ENCODE peak calls at places on chromosome 13, in five cellular contexts. I, D, Q, N and E are unnamed samples.

GRCh38 chr13:35699805-35700204 is 223.3 kb upstream of the MAB21L1 start:
- DNase-seq in D (no peak), N (no peak), I (no peak), Q (peak; percentile 40), E (no peak)

GRCh38 chr13:89822467-89822866 is 1525.0 kb upstream of the MIR17HG start:
- DNase-seq in N (no peak), D (no peak), I (no peak), Q (no peak), E (no peak)

GRCh38 chr13:45341799-45342584 is 1.0 kb upstream of the TPT1 start:
- DNase-seq in D (peak; percentile 59), N (peak; percentile 31), Q (no peak), I (no peak), E (no peak)

GRCh38 chr13:53127378-53127777 is 98.8 kb downstream of the OLFM4 start:
- DNase-seq in D (no peak), N (no peak), I (no peak), Q (no peak), E (no peak)

GRCh38 chr13:62251734-62252133 is 836.1 kb upstream of the PCDH20 start:
- DNase-seq in Q (no peak), I (no peak), D (no peak), N (no peak), E (no peak)

GRCh38 chr13:104984296-104984818 is 1551.1 kb downstream of the EFNB2 start:
- DNase-seq in D (peak; percentile 39), Q (peak; percentile 84), N (no peak), I (no peak), E (no peak)

GRCh38 chr13:24670927-24671326 is 9.3 kb upstream of the ATP12A start:
- DNase-seq in Q (no peak), I (peak; percentile 63), D (no peak), N (no peak), E (no peak)

GRCh38 chr13:91572439-91572838 is 174.0 kb downstream of the GPC5 start:
- DNase-seq in D (no peak), N (no peak), I (no peak), Q (no peak), E (no peak)

GRCh38 chr13:100584901-100585300 is 3.7 kb downstream of the GGACT start:
- DNase-seq in N (no peak), Q (peak; percentile 91), D (no peak), I (no peak), E (no peak)

GRCh38 chr13:95420501-95420900 is 119.2 kb upstream of the ABCC4 start:
- DNase-seq in I (no peak), Q (no peak), N (no peak), D (no peak), E (peak; percentile 27)

GRCh38 chr13:71514900-71515598 is 352.0 kb downstream of the DACH1 start:
- DNase-seq in N (no peak), I (no peak), Q (no peak), D (no peak), E (no peak)

GRCh38 chr13:99431927-99432636 is 69.2 kb upstream of the TM9SF2 start:
- DNase-seq in Q (no peak), N (no peak), D (no peak), I (no peak), E (no peak)

GRCh38 chr13:113763961-113764792 is 5.2 kb downstream of the TMEM255B start:
- DNase-seq in Q (no peak), I (no peak), D (no peak), N (no peak), E (no peak)

GRCh38 chr13:30645629-30646028 is 27.9 kb downstream of the USPL1 start:
- DNase-seq in N (no peak), Q (no peak), I (no peak), D (no peak), E (no peak)

GRCh38 chr13:30652746-30653145 is 35.0 kb downstream of the USPL1 start:
- DNase-seq in I (no peak), D (no peak), Q (no peak), N (no peak), E (no peak)

GRCh38 chr13:30647420-30647819 is 29.7 kb downstream of the USPL1 start:
- DNase-seq in Q (no peak), D (no peak), I (no peak), N (no peak), E (no peak)

GRCh38 chr13:30647824-30648521 is 30.3 kb downstream of the USPL1 start:
- DNase-seq in N (no peak), D (no peak), I (no peak), Q (no peak), E (no peak)

DNA sequence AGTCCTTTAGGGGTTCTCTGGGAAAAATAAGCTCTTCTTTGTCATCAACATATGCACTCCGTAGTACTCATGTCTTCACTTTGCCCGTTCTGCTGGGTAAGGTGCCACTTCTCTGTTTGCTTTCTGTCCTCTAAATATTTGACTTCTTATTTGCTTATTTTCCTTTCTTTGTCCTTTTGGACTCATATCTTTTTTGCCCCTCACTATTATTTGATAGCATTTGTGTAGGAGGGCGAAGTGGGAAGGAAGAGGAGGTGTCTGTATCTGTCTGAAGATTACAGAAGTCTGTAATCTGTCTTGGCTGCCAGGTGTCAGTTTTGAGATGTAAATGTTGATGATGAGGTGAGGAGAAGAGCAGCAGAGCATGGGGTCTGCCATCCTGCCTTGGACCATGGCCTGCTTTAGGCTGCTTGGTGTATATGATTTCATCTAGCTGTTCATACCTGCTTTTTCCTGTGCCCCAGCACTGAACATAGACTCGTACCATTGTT is 30.8 kb downstream of the USPL1 start:
- DNase-seq in D (no peak), I (no peak), Q (no peak), N (no peak), E (no peak)
- TF ChIP-seq CTCF in D (no peak), I (no peak), Q (no peak), N (no peak), E (no peak)

DNA sequence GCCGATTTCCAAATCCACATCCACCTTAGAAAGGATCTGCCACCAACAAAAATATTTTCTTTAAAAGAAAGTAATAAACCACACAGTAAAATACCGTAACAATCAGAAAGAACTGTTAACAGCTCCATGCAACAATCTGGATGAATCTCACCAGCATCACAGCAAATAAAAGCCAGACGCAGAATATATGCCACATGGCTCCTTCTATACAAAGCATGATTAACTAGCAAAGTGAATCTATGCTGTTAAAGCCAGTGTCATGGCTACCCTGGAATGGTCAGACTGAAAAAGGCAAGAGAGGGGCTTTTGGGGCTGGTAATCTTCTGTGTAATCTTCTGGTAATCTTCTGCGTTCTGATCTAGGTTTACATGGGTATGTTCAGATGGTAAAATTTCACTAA is 81.3 kb downstream of the SACS start:
- DNase-seq in N (no peak), I (no peak), Q (no peak), D (no peak), E (no peak)
- TF ChIP-seq CTCF in N (no peak), I (no peak), Q (no peak), D (no peak), E (no peak)

GRCh38 chr13:60453490-60453889 is 56.5 kb downstream of the TDRD3 start:
- DNase-seq in I (no peak), Q (no peak), D (no peak), N (no peak), E (no peak)

GRCh38 chr13:60454425-60454824 is 57.4 kb downstream of the TDRD3 start:
- DNase-seq in N (no peak), I (no peak), D (no peak), Q (no peak), E (no peak)

DNA sequence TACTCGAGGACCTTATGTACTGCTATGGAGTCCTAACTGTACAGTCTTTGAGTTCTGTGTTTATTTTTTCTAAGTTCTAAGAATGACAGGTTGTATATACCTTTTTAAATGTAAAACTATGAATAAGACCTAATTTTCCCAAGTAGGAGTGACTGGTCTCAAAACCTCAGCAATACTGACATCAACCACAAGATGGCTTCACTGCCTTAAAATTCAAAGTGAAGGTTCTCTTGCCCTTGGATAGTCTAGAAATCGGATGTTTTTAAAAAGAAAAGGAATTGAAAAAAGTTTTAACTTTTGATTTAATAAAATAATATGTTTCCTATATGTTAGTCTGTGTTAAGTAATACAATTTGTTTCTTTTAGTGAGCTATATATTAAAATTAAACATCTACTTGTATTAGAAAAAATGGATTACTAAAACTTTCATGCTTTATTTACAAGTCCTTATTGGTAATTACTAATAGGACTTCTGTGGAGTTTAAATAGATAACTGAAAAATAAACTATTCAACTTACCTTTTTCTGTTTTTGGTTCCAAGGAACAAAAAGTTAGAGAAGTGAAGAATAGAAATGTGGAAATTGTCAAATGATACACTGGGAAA is 52.0 kb downstream of the TDRD3 start:
- DNase-seq in I (peak; percentile 49), D (no peak), Q (peak; percentile 61), N (no peak), E (no peak)
- TF ChIP-seq CTCF in I (peak; percentile 82), D (no peak), Q (peak; percentile 77), N (no peak), E (peak; percentile 81)

GRCh38 chr13:67259208-67259607 is 29.1 kb upstream of the PCDH9 start:
- DNase-seq in N (no peak), D (no peak), I (no peak), Q (no peak), E (no peak)
- TF ChIP-seq CTCF in N (no peak), D (no peak), I (no peak), Q (no peak), E (no peak)

DNA sequence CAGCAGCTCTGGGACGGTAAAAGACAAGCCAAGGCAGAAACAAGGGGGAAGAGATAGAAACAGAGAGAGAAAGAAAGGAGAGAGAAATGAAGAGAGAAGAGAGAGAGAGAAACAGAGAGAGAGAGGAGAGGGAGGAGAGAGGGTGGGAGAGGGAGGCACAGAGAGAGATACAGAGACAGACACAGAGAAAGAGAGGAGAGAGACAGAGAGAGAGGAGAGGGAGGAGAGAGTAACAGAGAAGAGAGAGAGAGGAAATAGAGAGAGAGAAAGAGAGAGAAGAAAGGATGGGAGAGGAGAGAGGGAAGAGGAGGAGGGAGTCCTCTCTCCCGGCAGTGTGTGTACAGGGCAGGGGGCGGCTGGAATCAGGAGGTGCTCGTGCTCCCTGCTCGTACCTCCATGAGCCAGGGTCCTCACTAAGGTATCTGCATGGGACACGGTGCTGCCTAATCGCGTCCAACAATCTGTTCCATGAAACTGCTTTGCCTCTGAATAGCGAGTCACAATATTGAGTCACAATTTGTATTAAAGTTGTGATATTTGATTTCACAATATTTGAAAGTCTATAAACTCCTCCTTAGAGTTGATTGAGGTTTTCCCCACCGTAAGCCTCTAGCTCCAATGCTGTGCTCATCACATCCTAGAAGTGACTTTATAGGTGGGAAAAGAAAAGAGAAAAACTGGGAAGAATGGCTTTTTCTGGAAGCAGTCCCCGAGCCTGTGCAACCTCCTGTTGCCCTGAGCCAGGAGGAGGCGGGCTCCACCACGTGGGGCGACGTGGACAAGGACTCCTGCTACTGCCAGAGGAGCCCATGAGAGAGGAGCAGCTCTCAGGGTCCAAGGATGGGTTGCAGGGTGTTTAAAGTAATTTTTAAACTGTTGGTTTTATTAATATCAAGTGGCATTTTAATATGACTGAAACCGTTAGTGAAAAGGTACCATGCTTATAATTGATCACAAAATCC is 81.7 kb upstream of the ARHGEF7 start:
- DNase-seq in D (no peak), Q (no peak), N (no peak), I (no peak), E (no peak)
- TF ChIP-seq CTCF in D (no peak), Q (no peak), N (no peak), I (no peak), E (no peak)